ENCODE peak calls at places on chromosomes 1 and 21, in ten cellular contexts. X, S, A, F, P, M, Y, J, B and N are unnamed samples.

GRCh38 chr21:44658511-44658910 is 779 bp downstream of the KRTAP12-3 start:
- DNase-seq in M (no peak), F (no peak), S (no peak), X (no peak), A (no peak), Y (no peak), J (no peak), B (no peak), P (no peak), N (no peak)

GRCh38 chr1:68321084-68321685 is 88.9 kb upstream of the WLS start:
- DNase-seq in A (peak; percentile 84), B (no peak), M (peak; percentile 61), F (peak; percentile 53), S (peak; percentile 76), Y (peak; percentile 33), P (peak; percentile 86), J (no peak), X (peak; percentile 83), N (peak; percentile 35)

GRCh38 chr21:44867999-44868700 is 5.3 kb downstream of the PTTG1IP start:
- DNase-seq in B (no peak), S (no peak), J (no peak), P (no peak), X (no peak), Y (no peak), F (no peak), A (peak; percentile 24), M (no peak), N (no peak)

GRCh38 chr1:226638608-226639007 is 90.0 kb downstream of the STUM start:
- DNase-seq in A (peak; percentile 16), X (peak; percentile 68), J (no peak), Y (no peak), F (no peak), B (no peak), M (no peak), S (no peak), P (no peak), N (no peak)

GRCh38 chr1:14915356-14916054 is 238.0 kb upstream of the TMEM51 start:
- DNase-seq in M (peak; percentile 37), Y (no peak), B (no peak), A (peak; percentile 53), S (peak; percentile 22), F (peak; percentile 42), P (peak; percentile 78), X (no peak), J (no peak), N (no peak)

GRCh38 chr1:8348777-8349472 is 31.0 kb downstream of the SLC45A1 start:
- DNase-seq in M (peak; percentile 58), F (peak; percentile 63), S (peak; percentile 58), X (peak; percentile 85), P (no peak), B (peak; percentile 24), A (peak; percentile 77), J (no peak), Y (peak; percentile 24), N (no peak)

GRCh38 chr1:241600496-241600901 is 39.7 kb downstream of the CHML start:
- DNase-seq in X (no peak), B (no peak), A (no peak), P (no peak), M (no peak), F (no peak), J (no peak), S (peak; percentile 50), Y (no peak), N (no peak)

GRCh38 chr1:229190057-229190590 is 80.8 kb upstream of the RAB4A start:
- DNase-seq in B (no peak), A (no peak), Y (no peak), F (no peak), P (no peak), X (no peak), J (no peak), M (no peak), S (no peak), N (no peak)

GRCh38 chr1:19664453-19665043 is at the start of gene HTR6:
- DNase-seq in S (no peak), J (no peak), B (no peak), F (no peak), X (no peak), A (peak; percentile 30), M (no peak), Y (no peak), P (no peak), N (no peak)

GRCh38 chr1:49297783-49298182 is 521.1 kb upstream of the BEND5 start:
- DNase-seq in X (no peak), Y (no peak), F (no peak), A (no peak), B (no peak), M (no peak), J (no peak), P (no peak), S (no peak), N (no peak)

GRCh38 chr1:155209373-155209721 is 852 bp downstream of the MTX1 start:
- DNase-seq in J (no peak), A (no peak), X (no peak), Y (no peak), B (no peak), S (no peak), F (no peak), P (no peak), M (no peak), N (no peak)

GRCh38 chr1:16396591-16396990 is 29.5 kb downstream of the SZRD1 start:
- DNase-seq in Y (peak; percentile 59), A (no peak), M (no peak), S (peak; percentile 81), J (peak; percentile 50), P (peak; percentile 80), B (peak; percentile 99), X (no peak), F (no peak), N (peak; percentile 19)

GRCh38 chr1:206116191-206116872 is 856 bp downstream of the AVPR1B start:
- DNase-seq in P (no peak), S (no peak), F (no peak), X (no peak), J (no peak), Y (no peak), B (no peak), M (no peak), A (no peak), N (no peak)

GRCh38 chr1:233033366-233033765 is 83.0 kb downstream of the NTPCR start:
- DNase-seq in X (no peak), B (no peak), M (no peak), A (no peak), F (no peak), J (no peak), S (peak; percentile 10), P (no peak), Y (no peak), N (no peak)

GRCh38 chr1:91503332-91503900 is 2.8 kb downstream of the CDC7 start:
- DNase-seq in F (no peak), J (no peak), B (no peak), S (no peak), P (no peak), Y (no peak), A (no peak), X (no peak), M (no peak), N (no peak)
- H3K4me3 ChIP-seq in F (no peak overlapping the region), J (no peak overlapping the region), B (no peak overlapping the region), S (no peak overlapping the region), P (no peak overlapping the region), Y (no peak overlapping the region), A (no peak overlapping the region), X (no peak overlapping the region), M (no peak overlapping the region), N (no peak overlapping the region)

GRCh38 chr21:26405735-26406361 is 167.2 kb downstream of the CYYR1 start:
- DNase-seq in P (peak; percentile 58), Y (peak; percentile 23), A (no peak), F (no peak), M (peak; percentile 58), B (peak; percentile 91), X (no peak), J (peak; percentile 49), S (peak; percentile 85), N (peak; percentile 60)
- H3K4me3 ChIP-seq in P (no peak overlapping the region), Y (no peak overlapping the region), A (no peak overlapping the region), F (no peak overlapping the region), M (no peak overlapping the region), B (peak overlapping the region; percentile 44), X (no peak overlapping the region), J (peak overlapping the region; percentile 19), S (peak overlapping the region; percentile 28), N (no peak overlapping the region)

GRCh38 chr1:236284291-236284711 is 2.5 kb upstream of the ERO1B start:
- DNase-seq in A (no peak), J (no peak), B (no peak), P (no peak), Y (no peak), M (no peak), X (no peak), F (no peak), S (no peak), N (no peak)

GRCh38 chr1:236280438-236281285 is 1.1 kb downstream of the ERO1B start:
- DNase-seq in Y (no peak), A (peak; percentile 44), J (no peak), P (no peak), F (peak; percentile 8), B (peak; percentile 5), X (peak; percentile 66), M (no peak), S (no peak), N (no peak)

GRCh38 chr1:236281286-236282158 is at the start of gene ERO1B:
- DNase-seq in J (peak; percentile 77), A (peak; percentile 98), X (peak; percentile 98), P (peak; percentile 98), F (peak; percentile 96), M (peak; percentile 94), Y (peak; percentile 89), S (peak; percentile 95), B (peak; percentile 93), N (peak; percentile 67)

GRCh38 chr1:236282159-236282716 is 480 bp upstream of the ERO1B start:
- DNase-seq in X (no peak), A (no peak), J (no peak), S (no peak), B (no peak), M (no peak), F (no peak), P (no peak), Y (no peak), N (no peak)

GRCh38 chr1:236282719-236283118 is 961 bp upstream of the ERO1B start:
- DNase-seq in M (no peak), X (no peak), Y (no peak), B (no peak), S (no peak), J (no peak), F (no peak), A (no peak), P (no peak), N (no peak)
- H3K4me3 ChIP-seq in M (peak overlapping the region; percentile 99), X (peak overlapping the region; percentile 98), Y (peak overlapping the region; percentile 81), B (peak overlapping the region; percentile 74), S (no peak overlapping the region), J (no peak overlapping the region), F (peak overlapping the region; percentile 99), A (no peak overlapping the region), P (peak overlapping the region; percentile 63), N (no peak overlapping the region)

DNA sequence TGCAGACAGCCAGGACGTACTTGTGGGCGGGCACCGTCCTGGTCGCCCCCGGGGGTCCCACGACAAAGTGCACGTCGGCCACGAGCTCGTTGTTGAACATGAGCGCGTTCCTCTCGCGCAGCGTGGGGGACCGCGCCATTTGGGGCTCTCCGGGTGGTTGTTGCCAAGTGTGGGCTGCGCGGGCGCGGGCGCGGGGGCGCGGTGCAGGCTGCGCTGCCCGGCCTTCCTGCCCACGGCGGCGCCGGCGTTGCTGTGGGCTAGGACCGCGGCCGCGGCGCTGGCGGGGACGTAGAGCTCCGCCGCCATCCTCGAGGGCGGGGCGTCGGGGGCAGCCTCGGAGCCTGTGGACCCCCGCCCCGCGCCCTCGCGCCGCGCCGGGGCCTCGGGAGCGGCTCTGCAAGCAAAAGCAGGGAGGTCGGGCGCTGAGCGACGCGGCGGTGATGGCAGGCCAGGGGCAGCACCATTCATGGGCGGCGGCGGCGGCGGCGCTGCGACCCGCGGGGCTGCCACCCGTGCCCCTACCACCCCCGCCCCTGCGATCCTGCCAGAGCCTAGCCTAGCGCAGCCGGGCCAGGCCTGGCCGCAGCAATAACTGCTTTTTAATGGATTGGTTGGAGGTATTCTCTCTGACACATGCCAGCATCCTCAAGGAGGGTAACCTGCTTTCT is 10.4 kb downstream of the CNR2 start:
- DNase-seq in F (no peak), S (no peak), A (no peak), M (no peak), Y (no peak), X (no peak), B (no peak), P (no peak), J (no peak), N (no peak)
- H3K4me3 ChIP-seq in F (peak overlapping the region; percentile 37), S (no peak overlapping the region), A (no peak overlapping the region), M (no peak overlapping the region), Y (peak overlapping the region; percentile 16), X (peak overlapping the region; percentile 45), B (no peak overlapping the region), P (no peak overlapping the region), J (no peak overlapping the region), N (peak overlapping the region; percentile 15)